ENCODE peak calls at places on chromosome 6, in five cellular contexts. One of them, this sample, is unnamed.
A peak's percentile ranks its signal among the peaks of the same experiment; 100 is the strongest.

GRCh38 chr6:11179088-11179977 is 53.1 kb downstream of the NEDD9 start:
- DNase-seq in anterior cingulate cortex: no peak
- DNase-seq in T follicular helper cell: no peak
- DNase-seq in heart right ventricle: no peak
- DNase-seq in B cell: no peak
- DNase-seq in this sample: no peak

GRCh38 chr6:17816921-17817611 is 110.3 kb upstream of the NUP153 start:
- DNase-seq in anterior cingulate cortex: no peak
- DNase-seq in B cell: no peak
- DNase-seq in heart right ventricle: no peak
- DNase-seq in T follicular helper cell: no peak
- DNase-seq in this sample: no peak

GRCh38 chr6:30041821-30042220 is 19.2 kb upstream of the POLR1H start:
- DNase-seq in T follicular helper cell: no peak
- DNase-seq in B cell: no peak
- DNase-seq in heart right ventricle: no peak
- DNase-seq in anterior cingulate cortex: no peak
- DNase-seq in this sample: no peak

GRCh38 chr6:17022604-17023003 is 79.2 kb upstream of the STMND1 start:
- DNase-seq in anterior cingulate cortex: no peak
- DNase-seq in B cell: no peak
- DNase-seq in T follicular helper cell: no peak
- DNase-seq in heart right ventricle: no peak
- DNase-seq in this sample: no peak

GRCh38 chr6:158567152-158567551 is 7.3 kb downstream of the TMEM181 start:
- DNase-seq in B cell: no peak
- DNase-seq in anterior cingulate cortex: no peak
- DNase-seq in heart right ventricle: no peak
- DNase-seq in T follicular helper cell: no peak
- DNase-seq in this sample: no peak

GRCh38 chr6:156379946-156380707 is 397.1 kb upstream of the ARID1B start:
- DNase-seq in heart right ventricle: no peak
- DNase-seq in B cell: no peak
- DNase-seq in anterior cingulate cortex: no peak
- DNase-seq in T follicular helper cell: no peak
- DNase-seq in this sample: no peak

GRCh38 chr6:149852180-149852579 is 12.0 kb downstream of the LRP11 start:
- DNase-seq in heart right ventricle: no peak
- DNase-seq in anterior cingulate cortex: no peak
- DNase-seq in T follicular helper cell: no peak
- DNase-seq in B cell: peak; percentile 58
- DNase-seq in this sample: no peak

GRCh38 chr6:44367686-44368085 is 19.8 kb upstream of the CDC5L start:
- DNase-seq in T follicular helper cell: no peak
- DNase-seq in anterior cingulate cortex: no peak
- DNase-seq in B cell: no peak
- DNase-seq in heart right ventricle: no peak
- DNase-seq in this sample: no peak

GRCh38 chr6:134683783-134684765 is 265.8 kb downstream of the ALDH8A1 start:
- DNase-seq in anterior cingulate cortex: no peak
- DNase-seq in heart right ventricle: no peak
- DNase-seq in B cell: no peak
- DNase-seq in T follicular helper cell: no peak
- DNase-seq in this sample: no peak

GRCh38 chr6:166692723-166693302 is 65.8 kb upstream of the RPS6KA2 start:
- DNase-seq in anterior cingulate cortex: no peak
- DNase-seq in heart right ventricle: no peak
- DNase-seq in T follicular helper cell: no peak
- DNase-seq in B cell: no peak
- DNase-seq in this sample: no peak

GRCh38 chr6:76453270-76453669 is 380.8 kb upstream of the IMPG1 start:
- DNase-seq in B cell: no peak
- DNase-seq in heart right ventricle: no peak
- DNase-seq in T follicular helper cell: no peak
- DNase-seq in anterior cingulate cortex: no peak
- DNase-seq in this sample: no peak

GRCh38 chr6:18025591-18025990 is 38.2 kb upstream of the KIF13A start:
- DNase-seq in B cell: no peak
- DNase-seq in T follicular helper cell: no peak
- DNase-seq in heart right ventricle: no peak
- DNase-seq in anterior cingulate cortex: no peak
- DNase-seq in this sample: no peak

GRCh38 chr6:39654121-39654520 is 71.1 kb downstream of the KIF6 start:
- DNase-seq in B cell: no peak
- DNase-seq in T follicular helper cell: no peak
- DNase-seq in heart right ventricle: no peak
- DNase-seq in anterior cingulate cortex: no peak
- DNase-seq in this sample: no peak

GRCh38 chr6:71721642-71722041 is 164.7 kb upstream of the RIMS1 start:
- DNase-seq in T follicular helper cell: no peak
- DNase-seq in anterior cingulate cortex: no peak
- DNase-seq in B cell: no peak
- DNase-seq in heart right ventricle: no peak
- DNase-seq in this sample: no peak

GRCh38 chr6:118746100-118746874 is 94.9 kb upstream of the CEP85L start:
- DNase-seq in heart right ventricle: no peak
- DNase-seq in anterior cingulate cortex: no peak
- DNase-seq in B cell: no peak
- DNase-seq in T follicular helper cell: no peak
- DNase-seq in this sample: peak; percentile 16

GRCh38 chr6:25454141-25454540 is 175.0 kb downstream of the CARMIL1 start:
- DNase-seq in anterior cingulate cortex: no peak
- DNase-seq in B cell: no peak
- DNase-seq in heart right ventricle: no peak
- DNase-seq in T follicular helper cell: no peak
- DNase-seq in this sample: no peak